ENCODE peak calls at places on chromosomes 6 and 20, in ten cellular contexts. G is stimulated activated CD4-positive, alpha-beta T cell treated with anti-CD3 and anti-CD28 coated beads, TNF-alpha, amount 100 ng/mL, for 1 hour; E is M059J; S is RWPE1; K is CD8-positive, alpha-beta memory T cell; Q is NCI-H345; X is NCI-H1092 treated with DMSO at 0.1 percent for 48 hours; L is AG09309; N is NCI-H1694 treated with DMSO at 0.1 percent for 48 hours; C is D341Med. Z is an unnamed sample.

GRCh38 chr6:37050854-37051137 is 45.3 kb downstream of the FGD2 start:
- DNase-seq in G (no peak), E (no peak), S (no peak), K (no peak), Q (no peak), X (no peak), L (no peak), N (no peak), C (no peak), Z (no peak)

GRCh38 chr6:140744648-140745320 is 1370.3 kb upstream of the CITED2 start:
- DNase-seq in G (no peak), E (peak), S (peak), K (no peak), Q (no peak), X (no peak), L (peak), N (no peak), C (no peak), Z (peak)

GRCh38 chr6:3315841-3316240 is 57.1 kb downstream of the PSMG4 start:
- DNase-seq in G (no peak), E (no peak), S (no peak), K (no peak), Q (no peak), X (no peak), L (no peak), N (no peak), C (no peak), Z (no peak)

GRCh38 chr6:84910881-84911607 is 146.6 kb upstream of the TBX18 start:
- DNase-seq in G (no peak), E (no peak), S (no peak), K (no peak), Q (no peak), X (no peak), L (no peak), N (no peak), C (no peak), Z (no peak)

GRCh38 chr6:116221067-116221466 is 32.8 kb downstream of the TSPYL4 start:
- DNase-seq in G (no peak), E (no peak), S (no peak), K (no peak), Q (no peak), X (no peak), L (no peak), N (no peak), C (no peak), Z (no peak)

GRCh38 chr20:49567421-49568256 is at the start of gene PTGIS:
- DNase-seq in G (no peak), E (no peak), S (no peak), K (no peak), Q (no peak), X (no peak), L (no peak), N (no peak), C (no peak), Z (no peak)

GRCh38 chr6:164069352-164070022 is 655.0 kb downstream of the QKI start:
- DNase-seq in G (no peak), E (peak), S (no peak), K (no peak), Q (no peak), X (no peak), L (no peak), N (no peak), C (no peak), Z (peak)

GRCh38 chr6:89281779-89282246 is 33.3 kb downstream of the GABRR2 start:
- DNase-seq in G (no peak), E (peak), S (peak), K (peak), Q (no peak), X (no peak), L (no peak), N (no peak), C (peak), Z (peak)

GRCh38 chr6:160238786-160239751 is 19.6 kb downstream of the SLC22A2 start:
- DNase-seq in G (no peak), E (peak), S (no peak), K (no peak), Q (no peak), X (no peak), L (no peak), N (no peak), C (no peak), Z (peak)

GRCh38 chr20:36493801-36494114 is 47.6 kb upstream of the MYL9 start:
- DNase-seq in G (no peak), E (peak), S (no peak), K (no peak), Q (no peak), X (no peak), L (peak), N (no peak), C (no peak), Z (peak)

GRCh38 chr6:80469977-80470376 is 363.5 kb downstream of the BCKDHB start:
- DNase-seq in G (no peak), E (no peak), S (no peak), K (no peak), Q (no peak), X (no peak), L (no peak), N (no peak), C (no peak), Z (no peak)

Z was measured in kidney tubule cell.